ENCODE peak calls at places on chromosomes 6 and 20, in nine cellular contexts. Z, X, F, I, Y, O, S, C and J are unnamed samples. For H3K9me3 and H3K4me1, the result is how much of the 10 kb centered on the place peaks cover.

GRCh38 chr20:4227085-4227821 is 211.9 kb upstream of the RNF24 start:
- DNase-seq in Z (peak), X (no peak), F (no peak), I (peak), Y (no peak), O (no peak), S (no peak), C (no peak), J (peak)

GRCh38 chr6:100512203-100512862 is 47.6 kb upstream of the SIM1 start:
- DNase-seq in Z (no peak), X (no peak), F (no peak), I (no peak), Y (no peak), O (no peak), S (no peak), C (no peak), J (no peak)

GRCh38 chr20:539848-540247 is 3.7 kb downstream of the CSNK2A1 start:
- DNase-seq in Z (no peak), X (no peak), F (no peak), I (no peak), Y (no peak), O (no peak), S (no peak), C (no peak), J (no peak)

GRCh38 chr6:42326248-42326647 is 108.6 kb upstream of the MRPS10 start:
- DNase-seq in Z (no peak), X (no peak), F (no peak), I (no peak), Y (no peak), O (no peak), S (no peak), C (no peak), J (no peak)

GRCh38 chr20:45489083-45489531 is 19.6 kb downstream of the WFDC2 start:
- DNase-seq in Z (no peak), X (peak), F (no peak), I (no peak), Y (no peak), O (no peak), S (no peak), C (no peak), J (no peak)

GRCh38 chr6:15615837-15616236 is 47.0 kb downstream of the DTNBP1 start:
- DNase-seq in Z (no peak), X (no peak), F (no peak), I (no peak), Y (no peak), O (no peak), S (no peak), C (no peak), J (peak)

GRCh38 chr20:57627972-57628650 is 7.9 kb upstream of the ZBP1 start:
- DNase-seq in Z (no peak), X (no peak), F (peak), I (no peak), Y (no peak), O (no peak), S (peak), C (no peak), J (peak)

GRCh38 chr6:47362857-47363461 is 53.3 kb upstream of the TNFRSF21 start:
- DNase-seq in Z (no peak), X (peak), F (no peak), I (no peak), Y (no peak), O (no peak), S (no peak), C (no peak), J (no peak)

GRCh38 chr6:85169189-85169588 is 280.7 kb upstream of the NT5E start:
- DNase-seq in Z (no peak), X (no peak), F (no peak), I (no peak), Y (no peak), O (no peak), S (no peak), C (no peak), J (no peak)

GRCh38 chr20:63738687-63739128 is 868 bp upstream of the SLC2A4RG start:
- DNase-seq in Z (peak), X (no peak), F (peak), I (peak), Y (peak), O (peak), S (no peak), C (peak), J (peak)

GRCh38 chr6:159089443-159089842 is 44.7 kb upstream of the TAGAP start:
- DNase-seq in Z (peak), X (no peak), F (no peak), I (no peak), Y (no peak), O (no peak), S (no peak), C (no peak), J (no peak)

GRCh38 chr6:16718301-16718700 is 43.0 kb downstream of the ATXN1 start:
- DNase-seq in Z (no peak), X (no peak), F (no peak), I (no peak), Y (no peak), O (no peak), S (no peak), C (no peak), J (no peak)

GRCh38 chr20:2751868-2752630 is 48.4 kb downstream of the CPXM1 start:
- DNase-seq in Z (no peak), X (no peak), F (peak), I (no peak), Y (peak), O (peak), S (peak), C (peak), J (peak)

GRCh38 chr6:24683297-24684296 is 16.7 kb downstream of the ACOT13 start:
- DNase-seq in Z (peak), X (no peak), F (no peak), I (peak), Y (no peak), O (no peak), S (no peak), C (no peak), J (no peak)

GRCh38 chr20:3744806-3745685 is 12.6 kb downstream of the HSPA12B start:
- DNase-seq in Z (peak), X (peak), F (peak), I (peak), Y (peak), O (peak), S (peak), C (peak), J (peak)

GRCh38 chr6:30939473-30939872 is 1.3 kb upstream of the MUCL3 start:
- DNase-seq in Z (no peak), X (no peak), F (no peak), I (no peak), Y (no peak), O (peak), S (no peak), C (peak), J (no peak)

GRCh38 chr20:21465799-21466198 is 48.1 kb downstream of the NKX2-2 start:
- DNase-seq in Z (no peak), X (no peak), F (no peak), I (no peak), Y (no peak), O (no peak), S (no peak), C (no peak), J (no peak)

GRCh38 chr20:34999021-34999451 is 43.4 kb downstream of the MYH7B start:
- DNase-seq in Z (no peak), X (no peak), F (no peak), I (no peak), Y (no peak), O (no peak), S (no peak), C (no peak), J (peak)

GRCh38 chr6:42338573-42339218 is 113.0 kb downstream of the TRERF1 start:
- DNase-seq in Z (peak), X (peak), F (no peak), I (no peak), Y (no peak), O (no peak), S (no peak), C (no peak), J (no peak)

GRCh38 chr6:16223362-16223761 is 15.0 kb upstream of the GMPR start:
- DNase-seq in Z (peak), X (no peak), F (no peak), I (no peak), Y (no peak), O (no peak), S (no peak), C (no peak), J (no peak)

GRCh38 chr20:48832423-48832735 is 4.6 kb upstream of the PREX1 start:
- DNase-seq in Z (no peak), X (no peak), F (no peak), I (no peak), Y (no peak), O (no peak), S (no peak), C (no peak), J (no peak)

GRCh38 chr6:149118737-149119653 is 198.5 kb upstream of the TAB2 start:
- DNase-seq in Z (no peak), X (no peak), F (no peak), I (no peak), Y (no peak), O (no peak), S (no peak), C (no peak), J (no peak)

GRCh38 chr6:116783852-116784251 is 18.3 kb upstream of the FAM162B start:
- DNase-seq in Z (no peak), X (no peak), F (no peak), I (no peak), Y (no peak), O (no peak), S (no peak), C (no peak), J (no peak)

GRCh38 chr6:50707652-50708325 is 5.5 kb upstream of the TFAP2D start:
- DNase-seq in Z (peak), X (no peak), F (no peak), I (peak), Y (no peak), O (no peak), S (no peak), C (no peak), J (peak)

GRCh38 chr6:33315753-33316602 is 1.6 kb downstream of the ZBTB22 start:
- DNase-seq in Z (no peak), X (no peak), F (no peak), I (no peak), Y (peak), O (no peak), S (no peak), C (no peak), J (no peak)

GRCh38 chr6:108966855-108967755 is 118.9 kb downstream of the ARMC2 start:
- DNase-seq in Z (peak), X (peak), F (no peak), I (peak), Y (no peak), O (peak), S (no peak), C (no peak), J (no peak)

GRCh38 chr6:93447874-93448273 is 28.5 kb upstream of the EPHA7 start:
- DNase-seq in Z (no peak), X (no peak), F (no peak), I (no peak), Y (no peak), O (no peak), S (no peak), C (no peak), J (no peak)

GRCh38 chr6:79377047-79377446 is 142.6 kb upstream of the HMGN3 start:
- DNase-seq in Z (no peak), X (no peak), F (no peak), I (no peak), Y (no peak), O (no peak), S (no peak), C (no peak), J (no peak)

GRCh38 chr6:137637161-137637560 is 143.0 kb upstream of the OLIG3 start:
- DNase-seq in Z (no peak), X (no peak), F (no peak), I (no peak), Y (no peak), O (no peak), S (no peak), C (no peak), J (no peak)

GRCh38 chr20:15297059-15297875 is 959.9 kb upstream of the FLRT3 start:
- DNase-seq in Z (no peak), X (no peak), F (no peak), I (no peak), Y (no peak), O (peak), S (no peak), C (peak), J (no peak)

GRCh38 chr6:91082311-91082803 is 495.5 kb upstream of the MAP3K7 start:
- DNase-seq in Z (peak), X (no peak), F (no peak), I (peak), Y (no peak), O (no peak), S (no peak), C (no peak), J (no peak)

GRCh38 chr6:91083226-91083625 is 496.4 kb upstream of the MAP3K7 start:
- DNase-seq in Z (no peak), X (no peak), F (no peak), I (no peak), Y (no peak), O (no peak), S (no peak), C (no peak), J (no peak)

GRCh38 chr6:91081452-91082067 is 494.7 kb upstream of the MAP3K7 start:
- DNase-seq in Z (peak), X (peak), F (no peak), I (no peak), Y (no peak), O (no peak), S (no peak), C (no peak), J (no peak)

GRCh38 chr6:91079939-91080338 is 493.1 kb upstream of the MAP3K7 start:
- DNase-seq in Z (peak), X (no peak), F (no peak), I (no peak), Y (no peak), O (no peak), S (no peak), C (no peak), J (no peak)
- H3K9me3 ChIP-seq in Z (under half), X (under half), F (under half), I (under half), Y (under half), O (under half), S (under half), C (under half), J (under half)

DNA sequence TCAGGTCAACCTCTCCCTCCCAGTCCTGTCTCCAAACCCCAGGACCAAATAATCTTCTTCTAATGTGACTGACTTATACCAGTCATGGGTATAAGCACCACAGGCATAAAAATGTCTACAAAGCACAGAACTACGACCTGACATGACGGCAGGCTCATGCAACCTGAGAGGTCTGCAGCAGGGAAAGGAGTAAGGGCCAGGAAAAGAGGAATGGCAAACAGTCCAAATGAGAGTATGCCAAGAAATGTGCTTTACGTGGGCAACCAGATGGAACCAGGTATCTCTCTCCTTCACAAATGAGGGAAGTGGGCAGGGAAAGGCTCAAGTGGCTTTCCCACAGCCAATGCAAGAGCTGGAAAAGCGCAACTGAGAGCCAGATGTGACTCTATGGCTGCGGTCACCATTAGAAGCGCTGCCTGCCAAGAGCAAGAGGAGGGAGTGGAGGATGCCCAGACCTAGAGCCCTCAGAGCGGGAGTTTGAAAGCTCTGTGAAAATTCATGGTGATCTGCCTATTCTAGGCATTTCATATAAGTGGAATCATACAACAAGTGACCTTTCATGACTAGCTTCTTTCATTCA is 6.0 kb downstream of the APMAP start:
- DNase-seq in Z (peak), X (no peak), F (no peak), I (peak), Y (peak), O (no peak), S (no peak), C (no peak), J (no peak)
- H3K4me1 ChIP-seq in Z (under half), X (under half), F (under half), I (under half), Y (under half), O (under half), S (half or more), C (under half), J (under half)

GRCh38 chr6:156026543-156027268 is 571.1 kb upstream of the NOX3 start:
- DNase-seq in Z (no peak), X (no peak), F (peak), I (no peak), Y (peak), O (no peak), S (no peak), C (no peak), J (no peak)

GRCh38 chr6:156029296-156029985 is 573.8 kb upstream of the NOX3 start:
- DNase-seq in Z (no peak), X (no peak), F (no peak), I (no peak), Y (no peak), O (no peak), S (no peak), C (no peak), J (no peak)

GRCh38 chr6:156031516-156031915 is 575.9 kb upstream of the NOX3 start:
- DNase-seq in Z (no peak), X (no peak), F (no peak), I (no peak), Y (no peak), O (no peak), S (no peak), C (no peak), J (no peak)

GRCh38 chr6:156028310-156029131 is 572.9 kb upstream of the NOX3 start:
- DNase-seq in Z (no peak), X (no peak), F (no peak), I (no peak), Y (no peak), O (no peak), S (no peak), C (no peak), J (no peak)

DNA sequence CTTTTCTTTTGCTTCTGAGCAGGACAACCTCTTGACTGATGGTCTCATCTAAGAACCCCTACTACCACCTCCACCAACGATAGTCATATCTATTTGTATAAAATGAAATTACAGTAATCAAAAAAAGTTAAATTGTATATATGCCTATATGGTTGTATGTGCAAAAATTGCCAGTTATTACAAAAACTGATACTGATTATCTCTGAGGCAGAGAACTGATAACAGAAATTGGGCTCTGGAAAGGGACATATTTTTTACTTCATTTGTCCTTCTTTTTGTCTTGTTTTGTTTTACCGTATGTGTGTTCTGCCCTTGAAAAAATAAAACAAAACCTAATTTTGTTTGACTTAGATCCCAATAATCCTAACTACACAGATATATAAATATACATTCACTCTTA is 574.4 kb upstream of the NOX3 start:
- DNase-seq in Z (no peak), X (no peak), F (no peak), I (no peak), Y (no peak), O (no peak), S (no peak), C (no peak), J (no peak)
- H3K9me3 ChIP-seq in Z (under half), X (under half), F (under half), I (under half), Y (under half), O (under half), S (under half), C (under half), J (under half)

DNA sequence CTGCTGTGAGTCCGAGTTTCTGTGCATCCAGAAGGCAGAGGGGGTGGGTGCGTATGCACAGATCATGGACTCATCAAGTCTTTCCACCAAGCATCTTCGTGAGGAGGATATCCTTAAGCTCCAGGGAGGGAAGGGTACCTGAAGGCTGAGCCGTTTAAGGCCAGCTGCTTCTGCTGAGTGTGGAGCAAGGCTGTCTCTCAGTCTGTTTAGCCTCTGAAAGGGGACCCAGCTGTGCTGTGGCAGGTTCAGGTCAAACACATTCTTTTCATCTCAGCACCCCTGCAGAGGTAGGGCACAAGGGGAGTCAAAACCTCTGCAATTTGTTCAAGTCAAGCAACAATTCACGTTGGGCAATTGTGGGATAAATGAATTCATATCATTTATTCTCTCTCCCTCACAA is 4.4 kb downstream of the LAMP5 start:
- DNase-seq in Z (peak), X (no peak), F (no peak), I (peak), Y (no peak), O (no peak), S (no peak), C (no peak), J (no peak)
- H3K4me1 ChIP-seq in Z (under half), X (under half), F (under half), I (under half), Y (under half), O (under half), S (under half), C (under half), J (under half)

DNA sequence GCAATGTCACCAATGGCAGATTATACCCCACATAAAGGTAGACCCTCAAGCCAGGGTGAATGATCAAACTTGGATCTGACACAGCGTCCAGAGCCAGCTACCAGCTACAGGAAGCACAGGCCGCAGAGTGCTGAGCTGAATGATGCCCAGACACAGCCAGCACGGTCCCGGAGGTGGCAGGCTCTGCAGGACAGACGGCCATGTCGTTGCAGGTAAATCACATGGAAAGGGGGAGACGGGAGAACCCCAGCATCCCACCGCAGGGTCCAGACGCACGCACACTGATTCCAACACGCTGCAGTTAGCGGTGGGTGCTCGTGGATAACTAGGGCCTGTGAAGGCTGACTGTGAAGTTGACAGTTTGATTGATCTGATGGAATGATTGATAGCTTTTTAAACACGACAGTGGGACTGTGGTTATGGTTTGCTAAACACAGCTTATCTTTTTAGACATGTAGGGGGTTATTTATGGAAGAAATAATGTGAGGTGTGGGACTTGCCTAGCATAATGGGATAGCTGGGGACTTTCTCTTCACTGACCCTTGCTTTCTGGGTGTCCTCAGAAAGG is 228.5 kb downstream of the ERMARD start:
- DNase-seq in Z (no peak), X (no peak), F (no peak), I (no peak), Y (peak), O (no peak), S (no peak), C (no peak), J (no peak)
- H3K9me3 ChIP-seq in Z (under half), X (under half), F (under half), I (under half), Y (under half), O (under half), S (under half), C (under half), J (under half)

GRCh38 chr6:44254201-44254956 is 2.9 kb downstream of the SLC35B2 start:
- DNase-seq in Z (peak), X (no peak), F (no peak), I (peak), Y (no peak), O (no peak), S (no peak), C (no peak), J (no peak)
- H3K4me1 ChIP-seq in Z (under half), X (under half), F (under half), I (under half), Y (under half), O (half or more), S (under half), C (half or more), J (under half)

GRCh38 chr6:164911873-164912580 is 397.4 kb downstream of the C6orf118 start:
- DNase-seq in Z (no peak), X (no peak), F (no peak), I (no peak), Y (no peak), O (no peak), S (no peak), C (no peak), J (no peak)
- H3K9me3 ChIP-seq in Z (under half), X (under half), F (under half), I (under half), Y (under half), O (under half), S (under half), C (under half), J (under half)